ENCODE peak calls at places on chromosomes 11 and 22, in seven cellular contexts. X, G, H, I, Y, K and Z are unnamed samples.

GRCh38 chr11:66106786-66107599 is 36.9 kb downstream of the PACS1 start:
- DNase-seq in K (no peak), G (no peak), H (no peak), I (no peak), Y (no peak), X (no peak), Z (no peak)

GRCh38 chr11:129211397-129211796 is 19.3 kb upstream of the ARHGAP32 start:
- DNase-seq in X (no peak), H (no peak), I (no peak), G (no peak), K (no peak), Y (no peak), Z (no peak)

GRCh38 chr11:73314121-73314948 is 6.3 kb downstream of the ARHGEF17 start:
- DNase-seq in X (no peak), K (peak; percentile 77), Y (peak; percentile 47), H (peak; percentile 88), I (no peak), G (peak; percentile 29), Z (no peak)

GRCh38 chr11:132115454-132115853 is 745.0 kb downstream of the NTM start:
- DNase-seq in Y (peak; percentile 32), I (no peak), K (no peak), X (no peak), H (no peak), G (no peak), Z (no peak)

GRCh38 chr22:50521710-50522109 is 3.7 kb downstream of the SCO2 start:
- DNase-seq in Y (no peak), X (no peak), I (no peak), H (no peak), K (no peak), G (no peak), Z (no peak)

GRCh38 chr11:70378506-70379134 is 19.7 kb upstream of the CTTN start:
- DNase-seq in I (no peak), K (no peak), X (no peak), Y (no peak), G (no peak), H (no peak), Z (no peak)

GRCh38 chr11:77179048-77179447 is 51.0 kb downstream of the MYO7A start:
- DNase-seq in X (no peak), I (no peak), H (no peak), K (no peak), G (no peak), Y (no peak), Z (no peak)

GRCh38 chr22:50704510-50705218 is 32.0 kb downstream of the SHANK3 start:
- DNase-seq in X (no peak), G (no peak), H (no peak), K (no peak), Y (no peak), I (no peak), Z (peak; percentile 46)

GRCh38 chr11:125551835-125552342 is 17.4 kb upstream of the EI24 start:
- DNase-seq in G (no peak), H (no peak), X (no peak), K (no peak), Y (no peak), I (no peak), Z (no peak)

GRCh38 chr11:96306933-96307747 is 35.9 kb downstream of the MAML2 start:
- DNase-seq in K (peak; percentile 97), Y (peak; percentile 99), X (peak; percentile 98), I (peak; percentile 60), H (peak; percentile 94), G (no peak), Z (peak; percentile 87)

GRCh38 chr11:64455436-64456261 is 96.7 kb downstream of the RPS6KA4 start:
- DNase-seq in Y (no peak), X (no peak), H (no peak), I (no peak), K (no peak), G (no peak), Z (no peak)

GRCh38 chr11:20089796-20090653 is 70.2 kb downstream of the DBX1 start:
- DNase-seq in I (no peak), Y (peak; percentile 57), X (no peak), H (peak; percentile 39), G (no peak), K (no peak), Z (no peak)

GRCh38 chr11:97451441-97451840 is 1061.6 kb downstream of the JRKL start:
- DNase-seq in H (no peak), X (no peak), K (no peak), I (no peak), Y (no peak), G (no peak), Z (no peak)

GRCh38 chr22:50612715-50613221 is 12.2 kb downstream of the MAPK8IP2 start:
- DNase-seq in X (peak; percentile 66), G (peak; percentile 32), H (no peak), K (no peak), Y (no peak), I (no peak), Z (no peak)

GRCh38 chr11:12290477-12290922 is 86.9 kb upstream of the PARVA start:
- DNase-seq in I (no peak), K (no peak), G (no peak), Y (no peak), X (no peak), H (no peak), Z (no peak)

GRCh38 chr11:12382451-12382850 is 5.1 kb downstream of the PARVA start:
- DNase-seq in I (no peak), K (no peak), H (no peak), G (no peak), Y (peak; percentile 58), X (no peak), Z (no peak)

GRCh38 chr22:48754611-48755331 is 1072.9 kb downstream of the BRD1 start:
- DNase-seq in K (peak; percentile 32), I (no peak), H (peak; percentile 2), G (no peak), X (no peak), Y (no peak), Z (no peak)

GRCh38 chr11:118223992-118224391 is 819 bp downstream of the JAML start:
- DNase-seq in G (no peak), I (no peak), H (no peak), K (no peak), Y (no peak), X (no peak), Z (no peak)

GRCh38 chr11:103609117-103610066 is 427.0 kb upstream of the DDI1 start:
- DNase-seq in K (no peak), I (no peak), G (no peak), Y (peak; percentile 94), X (no peak), H (peak; percentile 74), Z (no peak)

GRCh38 chr11:70140859-70141489 is 62.1 kb upstream of the FADD start:
- DNase-seq in K (no peak), H (no peak), G (no peak), I (no peak), Y (no peak), X (no peak), Z (no peak)

GRCh38 chr11:61587541-61587941 is 6.7 kb upstream of the SYT7 start:
- DNase-seq in H (peak; percentile 81), G (no peak), I (peak; percentile 67), K (no peak), X (no peak), Y (no peak), Z (no peak)
- H3K4me3 ChIP-seq in H (peak overlapping the region; percentile 15), G (no peak overlapping the region), I (peak overlapping the region; percentile 72), K (peak overlapping the region; percentile 63), X (peak overlapping the region; percentile 35), Y (no peak overlapping the region), Z (peak overlapping the region; percentile 28)

DNA sequence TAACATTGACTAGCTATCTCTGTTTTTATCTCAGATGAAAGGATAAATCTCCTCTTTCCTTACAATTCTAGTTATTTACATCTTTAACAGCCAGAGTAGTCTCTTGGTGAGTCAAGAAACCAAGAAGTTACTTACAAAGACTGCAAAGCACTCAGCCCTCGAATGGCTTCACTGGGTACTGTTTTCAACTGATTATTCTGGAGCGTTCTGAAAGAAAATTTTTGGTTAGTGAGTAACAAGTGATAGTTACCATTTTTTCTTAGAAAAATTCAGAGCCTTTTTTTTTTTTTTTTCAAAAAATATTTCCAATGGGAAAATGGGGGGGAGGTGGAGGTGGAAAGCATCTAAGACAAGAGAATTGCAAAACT is 27.9 kb upstream of the CCDC34 start:
- DNase-seq in Y (no peak), H (no peak), I (no peak), G (no peak), K (no peak), X (no peak), Z (no peak)
- H3K4me1 ChIP-seq in Y (peaks cover 6% of the 10 kb centered on the region), H (peaks cover 73% of the 10 kb centered on the region), I (peaks cover 7% of the 10 kb centered on the region), G (no peaks in the 10 kb centered on the region), K (peaks cover 39% of the 10 kb centered on the region), X (peaks cover 11% of the 10 kb centered on the region), Z (peaks cover 27% of the 10 kb centered on the region)

DNA sequence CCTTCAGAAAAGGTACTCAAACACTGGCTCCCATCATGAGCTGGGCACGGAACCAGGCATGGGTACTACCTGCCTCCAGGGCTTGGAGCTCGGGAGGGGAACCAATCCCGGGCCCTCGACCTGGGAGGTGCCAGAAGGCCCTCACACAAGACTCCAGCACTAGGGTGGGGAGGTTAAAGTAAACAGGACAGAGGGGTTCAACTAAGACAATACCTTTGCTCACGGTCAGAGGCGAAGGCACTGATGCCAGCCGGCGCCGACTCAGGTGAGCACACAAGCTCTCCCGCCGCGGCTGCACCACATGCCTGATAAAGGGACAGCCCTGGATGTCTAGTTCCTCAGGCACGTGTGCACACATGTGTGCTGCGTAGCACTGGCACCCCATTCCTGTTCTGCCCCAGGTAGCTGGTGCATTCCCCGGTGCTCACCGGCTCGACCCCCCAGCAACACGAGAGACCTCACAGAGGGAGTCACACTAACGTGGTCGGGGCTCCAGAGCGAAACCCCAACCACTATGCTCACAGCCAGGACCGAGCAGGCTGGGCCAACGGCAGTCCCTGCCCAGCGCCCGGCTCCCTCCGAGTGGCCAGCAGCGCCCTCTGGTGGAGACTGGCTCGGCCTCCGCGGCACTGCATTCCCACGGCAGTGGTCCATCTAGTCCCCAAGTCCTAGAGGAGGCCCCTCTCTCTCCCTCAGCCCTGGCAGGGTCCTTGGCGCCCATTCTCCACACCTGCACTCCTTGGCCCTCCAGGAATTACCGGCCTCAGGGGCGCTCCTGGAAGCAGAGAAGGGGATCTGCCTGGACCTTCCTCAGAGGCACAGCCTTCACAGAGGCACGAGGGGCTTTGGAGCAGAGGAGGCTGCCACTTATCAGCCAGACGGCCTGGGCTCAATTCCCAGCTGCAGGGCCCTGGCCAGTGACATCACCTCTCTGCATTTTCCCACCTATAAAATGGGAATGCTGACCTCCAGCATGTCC is 28.8 kb upstream of the MOB2 start:
- DNase-seq in Y (peak; percentile 46), K (peak; percentile 81), H (peak; percentile 85), I (peak; percentile 84), G (peak; percentile 57), X (peak; percentile 47), Z (peak; percentile 66)
- H3K4me3 ChIP-seq in Y (no peak overlapping the region), K (no peak overlapping the region), H (no peak overlapping the region), I (no peak overlapping the region), G (no peak overlapping the region), X (no peak overlapping the region), Z (no peak overlapping the region)

GRCh38 chr11:32391965-32392553 is 43.3 kb downstream of the WT1 start:
- DNase-seq in I (no peak), X (no peak), K (no peak), H (no peak), Y (peak; percentile 82), G (no peak), Z (no peak)

GRCh38 chr11:32391479-32391878 is 43.9 kb downstream of the WT1 start:
- DNase-seq in I (no peak), G (no peak), K (no peak), X (no peak), H (no peak), Y (no peak), Z (no peak)

GRCh38 chr11:32390712-32391111 is 44.6 kb downstream of the WT1 start:
- DNase-seq in G (no peak), X (no peak), Y (no peak), I (no peak), K (no peak), H (no peak), Z (no peak)

GRCh38 chr11:32386770-32387377 is 48.5 kb downstream of the WT1 start:
- DNase-seq in I (no peak), H (peak; percentile 36), Y (peak; percentile 63), K (no peak), G (no peak), X (no peak), Z (no peak)

GRCh38 chr11:32388871-32389770 is 46.2 kb downstream of the WT1 start:
- DNase-seq in I (no peak), K (no peak), H (no peak), X (no peak), Y (no peak), G (no peak), Z (no peak)
- H3K4me1 ChIP-seq in I (no peaks in the 10 kb centered on the region), K (no peaks in the 10 kb centered on the region), H (no peaks in the 10 kb centered on the region), X (no peaks in the 10 kb centered on the region), Y (no peaks in the 10 kb centered on the region), G (no peaks in the 10 kb centered on the region), Z (no peaks in the 10 kb centered on the region)